ENCODE peak calls at places on chromosomes 4 and X, in six cellular contexts. P, C, H, D, U and T are unnamed samples.

GRCh38 chrX:119685225-119686066 is 7.5 kb downstream of the SEPTIN6 start:
- DNase-seq in P (no peak), C (no peak), H (peak; percentile 86), D (no peak), U (no peak), T (no peak)

GRCh38 chrX:39648548-39649254 is 449.1 kb downstream of the BCOR start:
- DNase-seq in P (no peak), C (no peak), H (peak; percentile 6), D (no peak), U (no peak), T (no peak)

GRCh38 chr4:106340774-106341173 is 24.4 kb downstream of the AIMP1 start:
- DNase-seq in P (no peak), C (no peak), H (no peak), D (no peak), U (no peak), T (no peak)

GRCh38 chrX:20270557-20270880 is 3.8 kb upstream of the RPS6KA3 start:
- DNase-seq in P (no peak), C (no peak), H (no peak), D (no peak), U (peak; percentile 13), T (no peak)

GRCh38 chr4:89119166-89119565 is 7.8 kb downstream of the TIGD2 start:
- DNase-seq in P (no peak), C (no peak), H (no peak), D (no peak), U (no peak), T (no peak)

GRCh38 chr4:29581469-29581868 is 1138.7 kb upstream of the PCDH7 start:
- DNase-seq in P (no peak), C (no peak), H (no peak), D (no peak), U (peak; percentile 18), T (no peak)

GRCh38 chr4:124184767-124185166 is 527.8 kb downstream of the ANKRD50 start:
- DNase-seq in P (no peak), C (no peak), H (no peak), D (no peak), U (no peak), T (no peak)

GRCh38 chr4:140256335-140256734 is 102.4 kb upstream of the MAML3 start:
- DNase-seq in P (no peak), C (no peak), H (no peak), D (no peak), U (peak; percentile 87), T (no peak)

GRCh38 chr4:183960021-183960420 is 54.9 kb downstream of the STOX2 start:
- DNase-seq in P (peak; percentile 21), C (no peak), H (peak; percentile 11), D (peak; percentile 34), U (peak; percentile 10), T (peak; percentile 43)

GRCh38 chr4:41994461-41994860 is 4.1 kb downstream of the SLC30A9 start:
- DNase-seq in P (no peak), C (no peak), H (no peak), D (no peak), U (peak; percentile 1), T (no peak)

GRCh38 chr4:159400782-159401712 is 298.2 kb downstream of the RAPGEF2 start:
- DNase-seq in P (no peak), C (no peak), H (no peak), D (no peak), U (no peak), T (peak; percentile 18)

GRCh38 chr4:78951862-78952472 is 12.7 kb upstream of the PAQR3 start:
- DNase-seq in P (no peak), C (no peak), H (peak; percentile 63), D (no peak), U (peak; percentile 26), T (peak; percentile 69)

GRCh38 chr4:159008671-159009070 is 94.2 kb upstream of the RAPGEF2 start:
- DNase-seq in P (no peak), C (no peak), H (no peak), D (no peak), U (no peak), T (no peak)

GRCh38 chrX:23805379-23805778 is 22.4 kb downstream of the SAT1 start:
- DNase-seq in P (no peak), C (no peak), H (no peak), D (no peak), U (no peak), T (no peak)

GRCh38 chr4:143514432-143514831 is 930 bp downstream of the SMARCA5 start:
- DNase-seq in P (peak; percentile 45), C (peak; percentile 86), H (peak; percentile 75), D (no peak), U (peak; percentile 39), T (peak; percentile 78)

GRCh38 chr4:42104521-42104920 is 47.9 kb downstream of the BEND4 start:
- DNase-seq in P (no peak), C (no peak), H (no peak), D (no peak), U (peak; percentile 66), T (peak; percentile 84)

GRCh38 chrX:38627683-38628082 is 66.3 kb downstream of the TSPAN7 start:
- DNase-seq in P (peak; percentile 19), C (no peak), H (peak; percentile 26), D (no peak), U (peak; percentile 42), T (peak; percentile 72)

GRCh38 chr4:94298725-94299252 is 43.8 kb downstream of the HPGDS start:
- DNase-seq in P (no peak), C (no peak), H (peak; percentile 13), D (no peak), U (no peak), T (no peak)

GRCh38 chr4:163167333-163167626 is 590 bp upstream of the NAF1 start:
- DNase-seq in P (no peak), C (no peak), H (no peak), D (no peak), U (no peak), T (no peak)

GRCh38 chr4:95599777-95600436 is 51.1 kb upstream of the UNC5C start:
- DNase-seq in P (no peak), C (no peak), H (no peak), D (no peak), U (no peak), T (no peak)

GRCh38 chr4:97504713-97505112 is 638.6 kb downstream of the STPG2 start:
- DNase-seq in P (no peak), C (no peak), H (no peak), D (no peak), U (no peak), T (no peak)

GRCh38 chr4:84995386-84995785 is 28.9 kb upstream of the WDFY3 start:
- DNase-seq in P (no peak), C (no peak), H (no peak), D (no peak), U (peak; percentile 60), T (no peak)

GRCh38 chr4:110970642-110971041 is 347.8 kb upstream of the PITX2 start:
- DNase-seq in P (peak; percentile 79), C (no peak), H (peak; percentile 63), D (no peak), U (peak; percentile 62), T (peak; percentile 72)

GRCh38 chr4:78656968-78657445 is 105.4 kb downstream of the ANXA3 start:
- DNase-seq in P (no peak), C (no peak), H (no peak), D (no peak), U (peak; percentile 36), T (no peak)

GRCh38 chrX:137749282-137749681 is 183.4 kb downstream of the ZIC3 start:
- DNase-seq in P (no peak), C (no peak), H (no peak), D (no peak), U (no peak), T (no peak)

GRCh38 chr4:83890231-83890630 is 354.3 kb downstream of the GPAT3 start:
- DNase-seq in P (no peak), C (no peak), H (no peak), D (peak; percentile 26), U (peak; percentile 36), T (no peak)

GRCh38 chr4:42855779-42856178 is 36.7 kb upstream of the GRXCR1 start:
- DNase-seq in P (no peak), C (no peak), H (no peak), D (no peak), U (peak; percentile 5), T (peak; percentile 11)

GRCh38 chrX:386239-386767 is 404 bp downstream of the PPP2R3B start:
- DNase-seq in P (no peak), C (peak; percentile 91), H (no peak), D (no peak), U (no peak), T (no peak)

GRCh38 chr4:156763511-156763910 is 208.1 kb downstream of the PDGFC start:
- DNase-seq in P (no peak), C (no peak), H (peak; percentile 84), D (no peak), U (no peak), T (peak; percentile 34)

GRCh38 chr4:6568689-6569332 is 6.2 kb upstream of the MAN2B2 start:
- DNase-seq in P (no peak), C (no peak), H (no peak), D (no peak), U (peak; percentile 87), T (no peak)

GRCh38 chrX:135522132-135522530 is 1.7 kb downstream of the INTS6L start:
- DNase-seq in P (no peak), C (no peak), H (no peak), D (no peak), U (no peak), T (no peak)

GRCh38 chr4:3404546-3404945 is 37.2 kb upstream of the HGFAC start:
- DNase-seq in P (no peak), C (peak; percentile 53), H (no peak), D (no peak), U (no peak), T (no peak)

GRCh38 chrX:17242470-17242869 is 132.5 kb upstream of the NHS start:
- DNase-seq in P (peak; percentile 35), C (no peak), H (peak; percentile 91), D (peak; percentile 1), U (peak; percentile 28), T (peak; percentile 77)

GRCh38 chr4:64158648-64159326 is 250.5 kb downstream of the TECRL start:
- DNase-seq in P (peak; percentile 67), C (no peak), H (peak; percentile 56), D (peak; percentile 10), U (peak; percentile 63), T (peak; percentile 78)

GRCh38 chr4:188016754-188017153 is 21.2 kb downstream of the ZFP42 start:
- DNase-seq in P (peak; percentile 43), C (no peak), H (no peak), D (no peak), U (no peak), T (no peak)

GRCh38 chrX:9665113-9665512 is 100.5 kb downstream of the GPR143 start:
- DNase-seq in P (no peak), C (no peak), H (no peak), D (no peak), U (no peak), T (no peak)

GRCh38 chr4:38872620-38873019 is 5.0 kb downstream of the FAM114A1 start:
- DNase-seq in P (no peak), C (no peak), H (no peak), D (no peak), U (no peak), T (no peak)

GRCh38 chrX:107736781-107737531 is 38.6 kb downstream of the TSC22D3 start:
- DNase-seq in P (peak; percentile 32), C (peak; percentile 22), H (peak; percentile 88), D (no peak), U (no peak), T (no peak)